ENCODE peak calls at places on chromosome X, in ten cellular contexts. X is ELR; R is GM23338; H is Caki2; O is posterior cingulate gyrus; L is RPMI7951; U is left ventricle myocardium inferior; B is activated CD4-positive, alpha-beta T cell treated with anti-CD3 and anti-CD28 coated beads, Interleukin-2, amount 50 U/mL, for 24 hours; V is ecto neural progenitor cell; F is PC-3. E is an unnamed sample.

GRCh38 chrX:38919202-38919601 is 117.9 kb downstream of the MID1IP1 start:
- DNase-seq in X (no peak), R (no peak), H (no peak), O (no peak), L (no peak), U (no peak), B (no peak), V (no peak), F (no peak), E (no peak)

GRCh38 chrX:150610446-150610845 is 42.0 kb downstream of the MTM1 start:
- DNase-seq in X (peak; percentile 9), R (no peak), H (no peak), O (no peak), L (peak; percentile 8), U (no peak), B (no peak), V (no peak), F (peak; percentile 14), E (no peak)

GRCh38 chrX:129876734-129877395 is 29.1 kb upstream of the UTP14A start:
- DNase-seq in X (peak; percentile 47), R (no peak), H (no peak), O (no peak), L (peak; percentile 64), U (no peak), B (no peak), V (no peak), F (peak; percentile 67), E (peak; percentile 10)

GRCh38 chrX:12611471-12611870 is 179.7 kb upstream of the PRPS2 start:
- DNase-seq in X (no peak), R (no peak), H (no peak), O (no peak), L (no peak), U (no peak), B (no peak), V (no peak), F (no peak), E (no peak)

GRCh38 chrX:617891-618290 is 12.7 kb upstream of the SHOX start:
- DNase-seq in X (no peak), R (no peak), H (no peak), O (no peak), L (no peak), U (no peak), B (no peak), V (no peak), F (no peak), E (no peak)

GRCh38 chrX:94400488-94400887 is 726.5 kb downstream of the FAM133A start:
- DNase-seq in X (no peak), R (peak; percentile 34), H (peak; percentile 14), O (no peak), L (no peak), U (no peak), B (no peak), V (no peak), F (peak; percentile 11), E (peak; percentile 63)

GRCh38 chrX:49187526-49187925 is 1.4 kb upstream of the PRICKLE3 start:
- DNase-seq in X (no peak), R (peak; percentile 25), H (no peak), O (no peak), L (no peak), U (no peak), B (no peak), V (no peak), F (no peak), E (peak; percentile 34)

GRCh38 chrX:130091976-130092522 is 18.2 kb downstream of the ELF4 start:
- DNase-seq in X (no peak), R (peak; percentile 30), H (no peak), O (no peak), L (no peak), U (peak; percentile 28), B (peak; percentile 66), V (no peak), F (no peak), E (peak; percentile 60)

GRCh38 chrX:110657073-110657472 is 138.5 kb downstream of the CHRDL1 start:
- DNase-seq in X (no peak), R (no peak), H (no peak), O (no peak), L (no peak), U (no peak), B (no peak), V (no peak), F (no peak), E (peak; percentile 17)

GRCh38 chrX:9249452-9249851 is 215.4 kb upstream of the TBL1X start:
- DNase-seq in X (no peak), R (no peak), H (no peak), O (no peak), L (no peak), U (no peak), B (no peak), V (no peak), F (no peak), E (no peak)

GRCh38 chrX:44483965-44484606 is 58.6 kb downstream of the FUNDC1 start:
- DNase-seq in X (peak; percentile 11), R (no peak), H (no peak), O (no peak), L (no peak), U (no peak), B (no peak), V (no peak), F (peak; percentile 70), E (no peak)

GRCh38 chrX:15947648-15948317 is 93.2 kb upstream of the AP1S2 start:
- DNase-seq in X (peak; percentile 80), R (peak; percentile 67), H (peak; percentile 16), O (no peak), L (peak; percentile 80), U (no peak), B (no peak), V (peak; percentile 56), F (peak; percentile 64), E (peak; percentile 89)